ENCODE peak calls at places on chromosomes 5 and 9, in four cellular contexts. One of them, this sample, is unnamed.

GRCh38 chr5:72166070-72166979 is 59.0 kb downstream of the MAP1B start:
- DNase-seq in pancreas: no peak
- DNase-seq in CD4-positive, alpha-beta memory T cell: no peak
- DNase-seq in PC-3: no peak
- DNase-seq in this sample: no peak

GRCh38 chr9:81069923-81070322 is 619.4 kb downstream of the TLE1 start:
- DNase-seq in CD4-positive, alpha-beta memory T cell: no peak
- DNase-seq in pancreas: no peak
- DNase-seq in PC-3: no peak
- DNase-seq in this sample: no peak

GRCh38 chr5:117888688-117889087 is 1099.7 kb downstream of the DTWD2 start:
- DNase-seq in pancreas: no peak
- DNase-seq in CD4-positive, alpha-beta memory T cell: no peak
- DNase-seq in PC-3: no peak
- DNase-seq in this sample: no peak

GRCh38 chr5:116577064-116577788 is 2.6 kb upstream of the SEMA6A start:
- DNase-seq in pancreas: no peak
- DNase-seq in CD4-positive, alpha-beta memory T cell: no peak
- DNase-seq in PC-3: no peak
- DNase-seq in this sample: no peak

GRCh38 chr9:108209132-108209700 is 646.6 kb downstream of the ACTL7B start:
- DNase-seq in CD4-positive, alpha-beta memory T cell: no peak
- DNase-seq in PC-3: no peak
- DNase-seq in pancreas: no peak
- DNase-seq in this sample: no peak

GRCh38 chr9:113963017-113963620 is 87.0 kb downstream of the ZNF618 start:
- DNase-seq in PC-3: peak; percentile 47
- DNase-seq in CD4-positive, alpha-beta memory T cell: no peak
- DNase-seq in pancreas: peak; percentile 62
- DNase-seq in this sample: no peak

GRCh38 chr9:105475302-105475701 is 27.5 kb downstream of the FSD1L start:
- DNase-seq in CD4-positive, alpha-beta memory T cell: no peak
- DNase-seq in PC-3: peak; percentile 30
- DNase-seq in pancreas: no peak
- DNase-seq in this sample: no peak

GRCh38 chr5:136674178-136674577 is 308.8 kb upstream of the TRPC7 start:
- DNase-seq in PC-3: no peak
- DNase-seq in pancreas: no peak
- DNase-seq in CD4-positive, alpha-beta memory T cell: no peak
- DNase-seq in this sample: no peak

GRCh38 chr5:157540707-157541451 is 34.7 kb downstream of the ADAM19 start:
- DNase-seq in CD4-positive, alpha-beta memory T cell: peak; percentile 65
- DNase-seq in pancreas: no peak
- DNase-seq in PC-3: no peak
- DNase-seq in this sample: peak; percentile 9

GRCh38 chr9:35518212-35518917 is 28.5 kb downstream of the RUSC2 start:
- DNase-seq in CD4-positive, alpha-beta memory T cell: no peak
- DNase-seq in PC-3: peak; percentile 95
- DNase-seq in pancreas: peak; percentile 39
- DNase-seq in this sample: no peak

GRCh38 chr5:133565993-133566392 is 46.3 kb downstream of the FSTL4 start:
- DNase-seq in PC-3: peak; percentile 40
- DNase-seq in pancreas: no peak
- DNase-seq in CD4-positive, alpha-beta memory T cell: no peak
- DNase-seq in this sample: no peak

GRCh38 chr5:83911367-83911919 is 190.8 kb upstream of the HAPLN1 start:
- DNase-seq in CD4-positive, alpha-beta memory T cell: no peak
- DNase-seq in PC-3: no peak
- DNase-seq in pancreas: no peak
- DNase-seq in this sample: no peak

GRCh38 chr9:115640887-115641286 is 512.7 kb upstream of the PAPPA start:
- DNase-seq in pancreas: no peak
- DNase-seq in CD4-positive, alpha-beta memory T cell: no peak
- DNase-seq in PC-3: peak; percentile 67
- DNase-seq in this sample: no peak

GRCh38 chr5:40615586-40616193 is 64.0 kb upstream of the PTGER4 start:
- DNase-seq in CD4-positive, alpha-beta memory T cell: peak; percentile 28
- DNase-seq in PC-3: peak; percentile 45
- DNase-seq in pancreas: no peak
- DNase-seq in this sample: peak; percentile 49

GRCh38 chr5:179406031-179406681 is 60.9 kb upstream of the ADAMTS2 start:
- DNase-seq in pancreas: no peak
- DNase-seq in CD4-positive, alpha-beta memory T cell: no peak
- DNase-seq in PC-3: no peak
- DNase-seq in this sample: no peak

GRCh38 chr9:81141952-81142351 is 547.4 kb downstream of the TLE1 start:
- DNase-seq in PC-3: no peak
- DNase-seq in CD4-positive, alpha-beta memory T cell: no peak
- DNase-seq in pancreas: no peak
- DNase-seq in this sample: no peak

GRCh38 chr9:32966036-32966435 is 35.4 kb downstream of the APTX start:
- DNase-seq in pancreas: no peak
- DNase-seq in CD4-positive, alpha-beta memory T cell: no peak
- DNase-seq in PC-3: no peak
- DNase-seq in this sample: no peak

GRCh38 chr5:37847978-37848425 is 8.2 kb upstream of the GDNF start:
- DNase-seq in pancreas: no peak
- DNase-seq in PC-3: peak; percentile 13
- DNase-seq in CD4-positive, alpha-beta memory T cell: no peak
- DNase-seq in this sample: no peak

GRCh38 chr5:148979104-148979723 is 83.6 kb downstream of the SH3TC2 start:
- DNase-seq in PC-3: peak; percentile 95
- DNase-seq in pancreas: no peak
- DNase-seq in CD4-positive, alpha-beta memory T cell: no peak
- DNase-seq in this sample: no peak

DNA sequence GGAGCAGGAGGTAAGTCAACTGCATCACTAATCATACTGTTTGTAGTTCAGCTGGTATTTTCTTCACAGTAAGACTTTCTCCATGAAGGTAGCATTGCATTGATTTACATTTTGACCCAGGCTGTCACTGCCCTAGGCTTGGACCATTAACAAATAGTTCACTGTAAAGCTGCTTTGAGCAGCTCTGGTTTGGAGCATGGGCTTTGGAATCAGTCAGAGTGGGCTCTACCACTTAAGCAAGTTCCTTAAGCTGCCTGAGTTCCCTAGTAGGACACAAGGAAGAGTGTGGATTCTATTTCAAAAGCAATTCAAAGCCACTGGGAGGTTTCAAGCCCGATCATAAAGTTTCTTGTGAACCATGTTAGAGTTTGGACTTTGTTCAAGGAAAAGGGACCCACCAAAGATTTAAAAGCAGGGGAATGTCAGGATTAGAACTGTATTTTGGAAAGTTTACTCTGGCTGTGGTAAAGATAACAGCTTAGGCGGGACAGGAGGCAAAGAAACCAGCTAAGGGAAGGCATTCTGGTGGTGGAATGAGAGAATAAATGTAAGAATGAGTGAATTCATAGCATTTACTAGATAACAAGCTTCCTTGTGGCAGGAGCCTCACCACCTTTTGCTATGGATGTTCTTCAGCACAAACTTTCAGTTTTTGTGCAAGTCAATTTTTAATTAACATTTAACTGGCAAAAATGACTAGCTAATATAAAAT is 12.3 kb upstream of the PANK3 start:
- DNase-seq in PC-3: no peak
- DNase-seq in pancreas: no peak
- DNase-seq in CD4-positive, alpha-beta memory T cell: no peak
- DNase-seq in this sample: no peak
- H3K9me3 ChIP-seq in PC-3: no peaks in the 10 kb centered on the region
- H3K9me3 ChIP-seq in pancreas: no peaks in the 10 kb centered on the region
- H3K9me3 ChIP-seq in CD4-positive, alpha-beta memory T cell: no peaks in the 10 kb centered on the region
- H3K9me3 ChIP-seq in this sample: no peaks in the 10 kb centered on the region

GRCh38 chr9:126985870-126986498 is 71.4 kb downstream of the RALGPS1 start:
- DNase-seq in pancreas: peak; percentile 37
- DNase-seq in CD4-positive, alpha-beta memory T cell: peak; percentile 97
- DNase-seq in PC-3: peak; percentile 97
- DNase-seq in this sample: peak; percentile 92

GRCh38 chr9:126984969-126985368 is 70.4 kb downstream of the RALGPS1 start:
- DNase-seq in CD4-positive, alpha-beta memory T cell: no peak
- DNase-seq in pancreas: no peak
- DNase-seq in PC-3: peak; percentile 75
- DNase-seq in this sample: no peak

GRCh38 chr9:126983767-126984166 is 69.2 kb downstream of the RALGPS1 start:
- DNase-seq in pancreas: no peak
- DNase-seq in PC-3: no peak
- DNase-seq in CD4-positive, alpha-beta memory T cell: no peak
- DNase-seq in this sample: no peak

GRCh38 chr9:126988857-126989256 is 74.3 kb downstream of the RALGPS1 start:
- DNase-seq in PC-3: no peak
- DNase-seq in pancreas: no peak
- DNase-seq in CD4-positive, alpha-beta memory T cell: no peak
- DNase-seq in this sample: no peak

GRCh38 chr9:126986506-126986951 is 71.9 kb downstream of the RALGPS1 start:
- DNase-seq in CD4-positive, alpha-beta memory T cell: no peak
- DNase-seq in PC-3: peak; percentile 63
- DNase-seq in pancreas: no peak
- DNase-seq in this sample: no peak
- H3K27ac ChIP-seq in CD4-positive, alpha-beta memory T cell: peak overlapping the region; percentile 33
- H3K27ac ChIP-seq in PC-3: peak overlapping the region; percentile 98
- H3K27ac ChIP-seq in pancreas: no peak overlapping the region
- H3K27ac ChIP-seq in this sample: peak overlapping the region; percentile 7

DNA sequence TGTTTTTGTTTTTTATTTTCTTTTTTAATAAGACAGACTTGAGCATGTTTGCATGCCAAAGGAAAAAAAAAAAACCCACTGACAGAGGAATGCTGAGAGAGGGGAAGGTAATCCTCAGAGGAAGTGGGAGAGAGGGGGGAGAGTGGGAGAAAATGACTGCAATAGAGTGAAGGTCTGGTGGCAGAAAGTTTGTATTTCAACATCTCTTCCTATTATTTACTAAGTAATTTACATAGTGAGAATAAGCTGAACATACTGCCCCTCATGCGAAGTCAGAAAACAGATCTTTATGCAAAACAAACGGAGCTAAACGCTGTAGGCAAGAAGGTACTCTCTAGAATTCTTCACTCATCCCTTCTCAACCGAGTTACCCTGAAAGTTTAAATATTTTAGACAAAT is 45.0 kb downstream of the ELL2 start:
- DNase-seq in pancreas: no peak
- DNase-seq in CD4-positive, alpha-beta memory T cell: no peak
- DNase-seq in PC-3: no peak
- DNase-seq in this sample: no peak
- H3K27me3 ChIP-seq in pancreas: no peaks in the 10 kb centered on the region
- H3K27me3 ChIP-seq in CD4-positive, alpha-beta memory T cell: no peaks in the 10 kb centered on the region
- H3K27me3 ChIP-seq in PC-3: no peaks in the 10 kb centered on the region
- H3K27me3 ChIP-seq in this sample: no peaks in the 10 kb centered on the region

GRCh38 chr9:95947118-95947517 is 71.6 kb downstream of the ERCC6L2 start:
- DNase-seq in CD4-positive, alpha-beta memory T cell: no peak
- DNase-seq in PC-3: no peak
- DNase-seq in pancreas: no peak
- DNase-seq in this sample: no peak

GRCh38 chr9:95954940-95955339 is 79.4 kb downstream of the ERCC6L2 start:
- DNase-seq in pancreas: no peak
- DNase-seq in CD4-positive, alpha-beta memory T cell: no peak
- DNase-seq in PC-3: no peak
- DNase-seq in this sample: no peak

GRCh38 chr9:95953986-95954385 is 78.5 kb downstream of the ERCC6L2 start:
- DNase-seq in pancreas: no peak
- DNase-seq in PC-3: no peak
- DNase-seq in CD4-positive, alpha-beta memory T cell: no peak
- DNase-seq in this sample: no peak

DNA sequence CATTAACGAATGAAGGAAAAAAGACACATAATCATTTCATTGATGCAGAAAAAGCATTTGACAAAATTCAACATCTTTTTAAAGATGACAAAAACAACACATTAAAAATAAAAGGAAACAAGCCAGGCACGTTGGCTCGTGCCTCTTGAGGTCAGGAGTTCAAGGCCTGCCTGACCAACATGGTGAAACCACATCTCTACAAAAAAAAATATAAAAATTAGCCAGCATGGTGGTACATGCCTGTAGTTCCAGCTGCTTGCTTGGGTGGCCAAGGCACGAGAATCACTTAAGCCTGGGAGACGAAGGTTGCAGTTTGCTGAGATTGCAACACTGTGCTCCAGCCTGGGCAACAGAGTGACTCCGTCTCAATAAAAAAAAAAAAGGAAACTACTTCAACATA is 77.0 kb downstream of the ERCC6L2 start:
- DNase-seq in CD4-positive, alpha-beta memory T cell: no peak
- DNase-seq in pancreas: no peak
- DNase-seq in PC-3: no peak
- DNase-seq in this sample: no peak
- H3K9me3 ChIP-seq in CD4-positive, alpha-beta memory T cell: no peaks in the 10 kb centered on the region
- H3K9me3 ChIP-seq in pancreas: no peaks in the 10 kb centered on the region
- H3K9me3 ChIP-seq in PC-3: no peaks in the 10 kb centered on the region
- H3K9me3 ChIP-seq in this sample: no peaks in the 10 kb centered on the region

DNA sequence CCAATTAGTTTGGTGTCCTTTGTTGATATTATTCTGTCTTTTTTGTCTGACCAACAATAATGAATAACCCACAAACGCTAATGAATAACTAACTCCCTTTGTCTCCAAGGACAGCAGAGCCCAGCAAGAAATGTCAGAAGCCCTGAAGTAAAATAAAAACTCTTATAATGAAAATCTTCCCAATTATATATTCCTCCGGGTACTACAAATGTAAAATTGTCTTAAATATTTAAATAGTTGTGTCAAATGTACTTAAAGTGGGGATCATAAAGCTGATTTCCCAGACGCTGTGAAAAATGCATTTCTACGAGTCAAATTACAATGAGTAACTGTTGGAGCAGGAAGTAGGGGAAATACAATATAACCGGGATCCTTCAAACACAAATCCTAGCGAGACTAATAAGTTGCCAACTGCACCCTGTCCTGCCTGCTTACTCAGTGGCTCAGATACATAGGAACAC is 22.3 kb downstream of the GLIS3 start:
- DNase-seq in CD4-positive, alpha-beta memory T cell: no peak
- DNase-seq in PC-3: no peak
- DNase-seq in pancreas: no peak
- DNase-seq in this sample: no peak
- H3K27ac ChIP-seq in CD4-positive, alpha-beta memory T cell: no peak overlapping the region
- H3K27ac ChIP-seq in PC-3: no peak overlapping the region
- H3K27ac ChIP-seq in pancreas: peak overlapping the region; percentile 76
- H3K27ac ChIP-seq in this sample: no peak overlapping the region

GRCh38 chr9:93949694-93950449 is 5.3 kb downstream of the BARX1 start:
- DNase-seq in pancreas: no peak
- DNase-seq in PC-3: peak; percentile 34
- DNase-seq in CD4-positive, alpha-beta memory T cell: no peak
- DNase-seq in this sample: no peak
- H3K27me3 ChIP-seq in pancreas: peaks cover 3% of the 10 kb centered on the region
- H3K27me3 ChIP-seq in PC-3: peaks cover 18% of the 10 kb centered on the region
- H3K27me3 ChIP-seq in CD4-positive, alpha-beta memory T cell: peaks cover 54% of the 10 kb centered on the region
- H3K27me3 ChIP-seq in this sample: peaks cover 68% of the 10 kb centered on the region